ENCODE peak calls at places on chromosomes 4 and X, in five cellular contexts. R is CD8-positive, alpha-beta memory T cell; F is psoas muscle; A is GM23248; K is small intestine. Z is an unnamed sample.
A peak's percentile ranks its signal among the peaks of the same experiment; 100 is the strongest.

GRCh38 chrX:28802625-28803024 is 215.4 kb downstream of the IL1RAPL1 start:
- DNase-seq in R (no peak), A (no peak), F (no peak), K (no peak), Z (no peak)

GRCh38 chr4:146121757-146122156 is 53.8 kb upstream of the LSM6 start:
- DNase-seq in K (no peak), R (no peak), F (no peak), A (no peak), Z (peak; percentile 15)

GRCh38 chrX:17359500-17359899 is 15.5 kb upstream of the NHS start:
- DNase-seq in R (no peak), F (no peak), A (peak; percentile 50), K (no peak), Z (no peak)

GRCh38 chr4:176872461-176872860 is 79.7 kb upstream of the VEGFC start:
- DNase-seq in R (no peak), A (no peak), F (no peak), K (no peak), Z (no peak)

GRCh38 chr4:93828332-93828829 is at the start of gene ATOH1:
- DNase-seq in F (no peak), R (no peak), K (peak; percentile 71), A (peak; percentile 13), Z (peak; percentile 16)

GRCh38 chrX:123860983-123861382 is 1.1 kb downstream of the XIAP start:
- DNase-seq in K (no peak), F (no peak), R (no peak), A (peak; percentile 35), Z (no peak)

GRCh38 chr4:153260553-153261306 is 56.5 kb downstream of the TRIM2 start:
- DNase-seq in K (peak; percentile 40), F (no peak), R (no peak), A (peak; percentile 64), Z (no peak)

GRCh38 chrX:109934434-109934833 is 68.5 kb upstream of the TMEM164 start:
- DNase-seq in A (peak; percentile 15), F (no peak), K (no peak), R (no peak), Z (no peak)

GRCh38 chr4:183798249-183798920 is 106.7 kb upstream of the STOX2 start:
- DNase-seq in R (no peak), F (no peak), K (peak; percentile 7), A (no peak), Z (no peak)

GRCh38 chrX:118971552-118971951 is 2.9 kb upstream of the LONRF3 start:
- DNase-seq in R (no peak), A (no peak), F (no peak), K (no peak), Z (no peak)

GRCh38 chr4:38804654-38805295 is at the start of gene TLR1:
- DNase-seq in R (peak; percentile 47), F (no peak), A (peak; percentile 56), K (peak; percentile 71), Z (no peak)

GRCh38 chrX:16558489-16558888 is 91.5 kb upstream of the S100G start:
- DNase-seq in R (no peak), F (no peak), K (no peak), A (no peak), Z (no peak)

GRCh38 chrX:79080131-79080530 is 64.4 kb upstream of the GPR174 start:
- DNase-seq in A (peak; percentile 14), F (no peak), K (no peak), R (no peak), Z (no peak)

GRCh38 chr4:15232725-15233597 is 194.9 kb upstream of the C1QTNF7 start:
- DNase-seq in A (peak; percentile 68), K (no peak), F (no peak), R (no peak), Z (no peak)
- H3K27ac ChIP-seq in A (peak overlapping the region; percentile 24), K (no peak overlapping the region), F (peak overlapping the region; percentile 24), R (no peak overlapping the region), Z (no peak overlapping the region)

GRCh38 chr4:143360838-143361237 is 24.2 kb downstream of the GAB1 start:
- DNase-seq in F (no peak), R (no peak), K (no peak), A (peak; percentile 57), Z (no peak)

GRCh38 chr4:143358419-143358818 is 21.7 kb downstream of the GAB1 start:
- DNase-seq in R (no peak), A (no peak), F (no peak), K (no peak), Z (no peak)

GRCh38 chr4:143357161-143357845 is 20.6 kb downstream of the GAB1 start:
- DNase-seq in A (no peak), R (peak; percentile 18), F (no peak), K (no peak), Z (no peak)

GRCh38 chr4:143359794-143360193 is 23.1 kb downstream of the GAB1 start:
- DNase-seq in K (no peak), F (no peak), R (no peak), A (no peak), Z (no peak)

GRCh38 chr4:143358923-143359694 is 22.4 kb downstream of the GAB1 start:
- DNase-seq in F (no peak), A (peak; percentile 44), R (peak; percentile 30), K (peak; percentile 91), Z (peak; percentile 37)
- H3K4me3 ChIP-seq in F (no peak overlapping the region), A (no peak overlapping the region), R (no peak overlapping the region), K (no peak overlapping the region), Z (no peak overlapping the region)

DNA sequence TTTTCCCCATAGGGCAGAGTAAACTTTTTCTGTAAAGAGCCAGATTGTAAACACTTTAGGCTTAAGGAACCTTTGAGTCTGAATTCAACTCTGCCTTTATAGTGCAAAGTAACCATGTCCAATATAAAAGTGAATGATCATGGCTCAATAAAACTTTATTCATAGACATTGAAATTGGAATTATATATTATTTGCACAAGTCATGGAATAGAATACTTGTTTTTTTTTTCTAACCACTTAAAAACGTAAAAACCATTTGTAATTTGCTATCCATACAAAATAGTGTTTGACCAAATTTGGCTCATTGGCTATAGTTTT is 54.1 kb upstream of the MYOZ2 start:
- DNase-seq in K (no peak), A (no peak), F (no peak), R (no peak), Z (no peak)
- H3K4me1 ChIP-seq in K (no peaks in the 10 kb centered on the region), A (peaks cover 8% of the 10 kb centered on the region), F (no peaks in the 10 kb centered on the region), R (no peaks in the 10 kb centered on the region), Z (peaks cover 5% of the 10 kb centered on the region)

DNA sequence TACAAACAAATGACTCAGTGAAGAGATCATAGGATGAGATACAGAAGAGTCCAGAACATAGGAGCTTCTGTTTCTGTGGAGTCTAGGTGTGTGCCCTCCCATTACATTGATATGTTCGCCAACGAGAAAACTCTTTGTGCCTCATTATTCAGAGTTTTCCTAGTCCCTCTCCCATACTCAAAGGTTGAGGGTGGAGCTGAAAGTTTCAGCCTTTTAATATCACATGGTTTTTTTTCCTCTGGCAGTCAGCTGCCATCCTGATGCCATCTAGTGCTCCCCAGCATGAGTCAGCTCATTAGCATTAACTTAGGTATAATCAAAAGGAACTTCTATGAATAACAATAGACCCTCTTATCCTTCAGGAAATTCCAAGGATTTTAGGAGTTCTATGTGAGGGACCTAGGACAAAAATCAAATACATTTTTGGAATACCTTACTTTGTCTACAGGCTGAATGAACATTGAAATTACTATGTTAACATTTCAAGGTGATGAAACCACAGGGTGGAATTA is 559.6 kb upstream of the AMOT start:
- DNase-seq in R (no peak), A (peak; percentile 24), K (no peak), F (no peak), Z (no peak)
- H3K27ac ChIP-seq in R (no peak overlapping the region), A (no peak overlapping the region), K (no peak overlapping the region), F (no peak overlapping the region), Z (no peak overlapping the region)

GRCh38 chr4:168478868-168479267 is 1.4 kb downstream of the DDX60L start:
- DNase-seq in F (no peak), K (no peak), R (no peak), A (no peak), Z (no peak)
- H3K4me3 ChIP-seq in F (peak overlapping the region; percentile 91), K (no peak overlapping the region), R (no peak overlapping the region), A (peak overlapping the region; percentile 89), Z (no peak overlapping the region)

DNA sequence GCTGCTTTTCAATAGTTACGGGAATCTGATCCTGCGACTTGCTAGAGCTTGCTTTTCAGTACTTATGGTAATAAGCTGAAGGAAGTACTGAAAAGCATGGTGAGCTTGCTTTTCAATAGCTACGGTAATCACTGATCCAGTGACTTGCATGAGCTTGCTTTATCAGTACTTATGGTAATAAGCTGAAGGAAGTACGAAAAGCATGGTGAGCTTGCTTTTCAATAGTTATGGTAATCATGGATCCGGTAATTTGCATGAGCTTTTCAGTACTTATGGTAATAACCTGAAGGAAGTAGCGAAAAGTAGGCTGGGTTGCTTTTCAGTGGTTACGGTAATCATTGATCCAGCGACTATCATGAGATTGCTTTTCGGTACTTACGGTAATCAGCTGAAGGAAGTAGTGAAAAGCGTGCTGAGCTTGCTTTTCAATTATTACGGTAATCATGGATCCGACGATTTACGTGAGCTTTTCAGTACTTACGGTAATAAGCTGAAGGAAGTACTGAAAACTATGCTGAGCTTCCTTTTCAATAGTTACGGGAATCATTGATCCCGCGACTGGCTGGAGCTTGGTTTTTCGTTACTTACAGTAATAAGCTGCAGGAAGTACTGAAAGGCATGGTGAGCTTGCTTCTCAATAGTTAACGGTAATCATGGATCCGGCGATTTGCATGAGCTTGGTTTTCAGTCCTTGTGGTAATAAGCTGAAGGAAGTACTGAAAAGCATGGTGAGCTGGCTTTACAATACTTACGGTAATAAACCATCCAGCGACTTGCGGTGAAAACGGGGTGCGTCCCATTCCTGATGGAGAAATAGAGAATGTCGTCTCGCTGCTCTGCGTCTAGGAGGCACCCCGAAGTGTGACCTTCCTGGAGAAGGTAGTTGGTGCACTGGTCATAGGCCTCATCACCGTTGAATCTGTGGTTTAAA is 6.5 kb downstream of the CRLF2 start:
- DNase-seq in K (peak; percentile 73), F (no peak), R (peak; percentile 23), A (peak; percentile 60), Z (no peak)
- H3K4me1 ChIP-seq in K (no peaks in the 10 kb centered on the region), F (no peaks in the 10 kb centered on the region), R (peaks cover 18% of the 10 kb centered on the region), A (no peaks in the 10 kb centered on the region), Z (no peaks in the 10 kb centered on the region)

DNA sequence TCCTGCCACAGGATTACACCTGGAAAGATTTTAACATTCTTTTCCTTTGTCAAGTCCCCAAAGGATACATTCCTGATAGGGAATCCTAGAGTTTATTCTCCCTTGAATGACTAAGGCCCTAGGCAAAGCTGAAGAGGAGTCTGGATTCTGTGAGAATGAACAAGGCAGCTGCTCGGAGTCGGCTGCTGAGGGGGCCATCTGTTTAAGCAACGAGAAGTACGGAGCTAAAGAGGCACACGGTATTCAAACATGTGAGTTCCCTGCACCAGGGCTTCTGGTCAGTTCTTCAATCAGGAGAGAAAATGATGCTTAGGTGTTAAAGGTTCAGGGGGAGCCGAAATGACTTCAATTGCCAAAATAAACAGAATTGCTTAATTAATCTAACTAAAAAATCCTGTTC is 97.6 kb downstream of the MGST2 start:
- DNase-seq in F (no peak), A (no peak), K (no peak), R (no peak), Z (no peak)
- H3K27ac ChIP-seq in F (peak overlapping the region; percentile 87), A (no peak overlapping the region), K (no peak overlapping the region), R (no peak overlapping the region), Z (peak overlapping the region; percentile 99)

GRCh38 chr4:81684357-81684756 is 212.7 kb upstream of the RASGEF1B start:
- DNase-seq in A (no peak), K (peak; percentile 49), R (no peak), F (no peak), Z (peak; percentile 33)
- H3K4me3 ChIP-seq in A (no peak overlapping the region), K (no peak overlapping the region), R (no peak overlapping the region), F (no peak overlapping the region), Z (no peak overlapping the region)